ENCODE peak calls at places on chromosomes 2 and 18, in eight cellular contexts. A is AG04450, G is lung, U is neuronal stem cell, X is astrocyte of the cerebellum, W is uterus, N is kidney epithelial cell, P is K562. T is an unnamed sample.

GRCh38 chr18:50518787-50519520 is 40.9 kb upstream of the MAPK4 start:
- DNase-seq in W (no peak), N (no peak), U (no peak), P (no peak), G (no peak), A (no peak), X (no peak), T (no peak)

GRCh38 chr2:40101076-40101688 is 322.1 kb upstream of the THUMPD2 start:
- DNase-seq in A (peak; percentile 74), X (peak; percentile 57), N (no peak), U (no peak), G (no peak), W (no peak), P (no peak), T (no peak)

GRCh38 chr2:167196461-167197252 is 308.4 kb downstream of the XIRP2 start:
- DNase-seq in G (no peak), X (peak; percentile 85), A (peak; percentile 27), N (no peak), U (no peak), P (no peak), W (no peak), T (peak; percentile 46)

GRCh38 chr18:2326999-2327398 is 244.3 kb downstream of the METTL4 start:
- DNase-seq in W (no peak), A (no peak), P (no peak), X (no peak), G (no peak), N (no peak), U (no peak), T (peak; percentile 60)

GRCh38 chr2:48694143-48694542 is 61.4 kb downstream of the LHCGR start:
- DNase-seq in P (no peak), X (peak; percentile 79), N (peak; percentile 39), W (no peak), G (no peak), A (no peak), U (peak; percentile 14), T (no peak)

GRCh38 chr2:120257522-120257921 is 4.9 kb downstream of the RALB start:
- DNase-seq in A (no peak), W (no peak), X (no peak), N (no peak), P (no peak), U (no peak), G (no peak), T (peak; percentile 38)

GRCh38 chr2:215684448-215685217 is 248.8 kb upstream of the FN1 start:
- DNase-seq in G (no peak), X (no peak), N (no peak), W (no peak), A (no peak), P (no peak), U (no peak), T (peak; percentile 44)

GRCh38 chr2:230723363-230723762 is 10.7 kb downstream of the CAB39 start:
- DNase-seq in G (no peak), N (no peak), X (no peak), P (peak; percentile 21), U (no peak), W (no peak), A (no peak), T (no peak)

DNA sequence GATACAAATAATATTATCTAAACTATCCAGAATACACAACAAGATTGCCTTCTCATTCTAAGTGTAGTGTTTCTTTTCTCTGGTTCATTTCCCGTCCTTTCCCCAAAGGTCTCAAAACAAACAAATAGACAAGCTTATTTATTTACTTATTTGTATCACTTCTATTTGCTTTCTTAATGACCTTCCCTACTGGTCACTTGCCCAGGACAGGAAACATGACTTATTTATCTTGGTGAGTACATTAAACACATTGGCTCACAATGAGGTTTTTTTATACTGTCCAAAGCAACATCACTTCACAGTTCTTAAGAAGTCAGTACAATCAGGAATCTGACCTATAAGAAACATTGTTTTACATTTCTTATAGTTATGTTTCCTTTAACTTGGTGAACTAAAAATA is 123.3 kb upstream of the KYNU start:
- DNase-seq in N (no peak), W (no peak), X (no peak), U (no peak), A (no peak), G (no peak), P (no peak), T (no peak)
- H3K4me3 ChIP-seq in N (no peak overlapping the region), W (no peak overlapping the region), X (no peak overlapping the region), U (no peak overlapping the region), A (no peak overlapping the region), G (no peak overlapping the region), P (no peak overlapping the region), T (no peak overlapping the region)

GRCh38 chr18:62085766-62086165 is 101.1 kb downstream of the PIGN start:
- DNase-seq in G (no peak), N (no peak), W (no peak), U (no peak), P (no peak), A (no peak), X (no peak), T (no peak)

GRCh38 chr18:62080172-62080571 is 106.7 kb downstream of the PIGN start:
- DNase-seq in G (no peak), P (no peak), N (no peak), X (no peak), W (no peak), A (no peak), U (no peak), T (no peak)

DNA sequence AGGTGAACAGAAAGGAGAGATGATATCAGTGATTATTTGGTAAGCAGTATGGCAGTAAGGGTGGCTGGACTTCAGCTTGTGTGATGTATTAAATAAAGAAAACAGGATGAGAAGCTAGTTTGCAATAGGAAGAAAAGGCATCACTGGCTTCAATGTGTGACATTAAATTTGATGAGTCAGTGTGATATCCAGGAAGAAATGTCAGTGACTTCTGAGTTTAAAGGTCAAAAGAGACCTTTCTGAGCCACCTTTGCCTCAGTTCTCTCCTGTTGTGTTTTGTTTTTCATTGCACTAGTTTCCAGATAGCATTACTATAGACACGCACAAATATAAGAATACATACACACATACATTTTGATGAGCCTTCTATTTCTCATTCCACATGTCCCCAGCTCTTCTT is 105.6 kb downstream of the PIGN start:
- DNase-seq in P (no peak), X (no peak), W (no peak), U (no peak), N (no peak), G (no peak), A (no peak), T (no peak)
- H3K4me3 ChIP-seq in P (no peak overlapping the region), X (no peak overlapping the region), W (no peak overlapping the region), U (no peak overlapping the region), N (no peak overlapping the region), G (no peak overlapping the region), A (no peak overlapping the region), T (no peak overlapping the region)

DNA sequence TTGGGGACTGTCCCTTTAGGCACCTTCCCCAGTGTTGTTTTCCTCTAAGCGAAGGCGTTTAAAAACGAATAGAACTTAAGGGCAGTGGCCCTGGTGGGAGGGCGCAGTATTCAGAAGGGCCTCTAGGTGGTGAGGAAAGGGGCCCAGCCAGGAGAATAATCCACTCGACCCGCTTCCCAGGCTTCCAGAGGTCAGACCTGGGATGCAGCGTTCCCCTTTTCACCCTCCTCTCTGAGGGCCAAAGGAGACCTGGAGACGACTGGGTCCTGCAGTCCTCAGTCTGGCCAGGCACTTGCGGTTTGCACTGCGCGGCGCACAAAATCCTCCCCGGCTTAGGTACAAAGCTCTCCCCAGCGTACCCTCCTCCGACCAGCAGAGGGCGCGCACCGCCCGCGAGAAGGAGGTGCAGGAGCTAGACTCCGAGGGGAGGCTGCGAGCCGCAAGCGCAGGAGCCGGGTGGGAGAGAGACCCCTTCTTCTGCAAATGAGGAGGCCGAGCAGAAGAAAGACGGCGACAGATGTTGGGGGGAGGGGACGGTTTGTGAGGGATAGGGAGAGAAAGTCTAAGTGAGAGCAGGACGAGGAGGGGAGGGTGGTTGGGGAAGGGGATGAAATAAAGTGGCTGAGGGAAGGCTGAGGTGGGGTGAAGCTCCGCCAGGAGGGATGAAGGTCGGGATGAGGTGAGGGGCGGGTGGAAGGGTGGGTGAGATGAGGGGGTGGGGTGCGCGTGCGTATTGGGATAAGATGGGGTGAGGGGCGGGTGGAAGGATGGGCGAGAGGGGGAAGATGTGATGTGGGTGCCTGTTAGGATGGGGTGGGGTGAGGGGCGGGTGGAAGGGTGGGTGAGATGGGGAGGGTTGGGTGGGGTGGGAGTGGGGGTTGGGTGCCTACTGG is 4.9 kb downstream of the FEV start:
- DNase-seq in P (peak; percentile 73), N (no peak), U (peak; percentile 86), W (peak; percentile 67), A (no peak), G (peak; percentile 85), X (peak; percentile 24), T (peak; percentile 89)
- H3K4me3 ChIP-seq in P (no peak overlapping the region), N (no peak overlapping the region), U (no peak overlapping the region), W (no peak overlapping the region), A (peak overlapping the region; percentile 42), G (no peak overlapping the region), X (no peak overlapping the region), T (no peak overlapping the region)

DNA sequence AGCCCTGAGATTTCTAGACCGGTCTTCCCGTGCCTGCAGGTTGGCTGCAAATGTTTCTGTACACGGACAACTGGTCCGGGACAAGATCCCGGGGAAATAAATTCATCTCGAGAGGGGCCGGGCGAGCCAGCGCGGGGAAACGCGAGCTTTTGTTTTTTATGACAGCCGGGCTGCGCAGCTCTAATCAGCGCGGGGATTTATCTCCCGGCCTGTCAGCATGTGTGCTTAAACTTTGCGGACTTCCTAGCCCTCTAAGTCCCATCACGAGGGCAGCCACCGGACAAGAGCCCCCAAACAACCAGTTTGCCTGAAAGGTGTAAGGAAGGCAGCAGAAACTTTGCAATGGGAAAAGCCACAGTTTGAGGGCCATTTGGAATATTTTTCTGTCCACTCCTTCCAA is 5.8 kb downstream of the MEIS1 start:
- DNase-seq in N (no peak), A (no peak), W (peak; percentile 58), U (no peak), G (no peak), X (no peak), P (no peak), T (peak; percentile 80)
- H3K4me3 ChIP-seq in N (no peak overlapping the region), A (peak overlapping the region; percentile 91), W (peak overlapping the region; percentile 80), U (no peak overlapping the region), G (peak overlapping the region; percentile 59), X (peak overlapping the region; percentile 70), P (no peak overlapping the region), T (peak overlapping the region; percentile 94)

GRCh38 chr2:199784512-199784911 is 66.5 kb downstream of the FTCDNL1 start:
- DNase-seq in G (no peak), U (no peak), P (no peak), X (no peak), A (no peak), W (no peak), N (no peak), T (no peak)
- H3K4me3 ChIP-seq in G (no peak overlapping the region), U (no peak overlapping the region), P (no peak overlapping the region), X (no peak overlapping the region), A (no peak overlapping the region), W (no peak overlapping the region), N (no peak overlapping the region), T (no peak overlapping the region)

DNA sequence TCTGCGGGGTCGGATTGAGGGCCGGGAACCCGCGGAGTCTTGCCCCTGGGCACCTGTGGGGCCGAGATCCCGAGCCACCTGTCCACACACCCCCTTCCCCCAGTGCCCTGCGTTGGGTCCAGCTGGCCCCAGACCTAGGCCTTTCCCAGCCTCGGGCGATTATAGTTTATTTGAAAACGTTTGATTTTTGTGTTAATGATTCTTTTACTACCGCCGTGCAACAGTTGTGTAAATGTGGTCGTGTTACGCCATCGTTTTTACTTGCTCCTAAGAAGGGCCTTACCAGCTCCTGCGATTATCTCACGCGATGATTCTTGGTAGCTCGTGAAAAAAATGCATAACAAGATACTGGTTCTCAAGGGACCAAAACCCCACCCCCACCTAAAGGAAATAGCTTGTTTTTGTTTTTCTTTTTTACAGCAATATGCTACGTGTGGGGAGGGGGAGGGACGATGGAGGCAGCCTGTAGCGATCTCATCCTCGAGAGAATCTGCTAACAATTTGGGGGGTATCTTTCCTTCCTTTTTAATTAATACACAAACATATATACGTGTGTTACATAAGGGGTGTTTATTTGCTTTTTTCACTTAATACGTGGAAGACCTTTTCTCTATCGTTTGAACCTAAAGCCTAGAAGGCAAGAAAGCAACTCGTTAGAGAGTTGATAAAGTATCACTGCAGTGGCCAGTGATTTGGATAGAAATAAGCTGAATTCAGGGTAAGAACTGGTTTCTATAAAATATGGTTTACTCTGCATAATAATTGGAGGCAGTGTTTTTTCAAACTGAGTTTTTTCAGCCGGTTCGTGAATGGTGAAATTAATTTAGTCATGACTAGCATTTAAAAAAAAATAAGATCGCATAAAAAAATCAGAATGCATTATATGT is 1.1 kb downstream of the ZDBF2 start:
- DNase-seq in W (no peak), X (peak; percentile 3), N (no peak), U (no peak), G (no peak), A (no peak), P (no peak), T (peak; percentile 67)
- H3K4me3 ChIP-seq in W (peak overlapping the region; percentile 58), X (peak overlapping the region; percentile 61), N (peak overlapping the region; percentile 57), U (peak overlapping the region; percentile 95), G (peak overlapping the region; percentile 79), A (peak overlapping the region; percentile 69), P (peak overlapping the region; percentile 44), T (peak overlapping the region; percentile 90)

T was measured in cardiac muscle cell.